ENCODE peak calls at places on chromosomes 12 and 14, in five cellular contexts. X, P, E, F and N are unnamed samples.

GRCh38 chr14:105847400-105847799 is 321.0 kb downstream of the TMEM121 start:
- DNase-seq in X (no peak), P (no peak), E (no peak), F (no peak), N (no peak)

GRCh38 chr12:80792861-80793260 is 76.1 kb downstream of the MYF5 start:
- DNase-seq in X (peak; percentile 56), P (no peak), E (no peak), F (no peak), N (no peak)

GRCh38 chr14:59208224-59208814 is 19.9 kb downstream of the DAAM1 start:
- DNase-seq in X (peak; percentile 69), P (no peak), E (no peak), F (peak; percentile 66), N (no peak)

GRCh38 chr14:104392001-104392395 is 187.6 kb upstream of the C14orf180 start:
- DNase-seq in X (no peak), P (peak; percentile 25), E (no peak), F (no peak), N (no peak)

GRCh38 chr14:80426686-80427085 is 215.4 kb upstream of the DIO2 start:
- DNase-seq in X (peak; percentile 52), P (no peak), E (no peak), F (peak; percentile 14), N (no peak)

GRCh38 chr12:101616027-101616494 is 21.3 kb downstream of the MYBPC1 start:
- DNase-seq in X (no peak), P (no peak), E (no peak), F (no peak), N (no peak)

GRCh38 chr12:51383281-51383905 is 7.8 kb downstream of the GALNT6 start:
- DNase-seq in X (no peak), P (no peak), E (no peak), F (no peak), N (no peak)

GRCh38 chr12:56216461-56216860 is 5.3 kb downstream of the RNF41 start:
- DNase-seq in X (no peak), P (no peak), E (no peak), F (no peak), N (no peak)

GRCh38 chr12:51028126-51028810 is 2.1 kb upstream of the SLC11A2 start:
- DNase-seq in X (peak; percentile 33), P (peak; percentile 72), E (peak; percentile 38), F (peak; percentile 59), N (peak; percentile 21)

GRCh38 chr14:53850714-53851296 is 105.8 kb downstream of the BMP4 start:
- DNase-seq in X (peak; percentile 39), P (no peak), E (no peak), F (peak; percentile 67), N (no peak)

GRCh38 chr14:50955373-50956043 is 11.2 kb upstream of the PYGL start:
- DNase-seq in X (peak; percentile 96), P (peak; percentile 85), E (no peak), F (peak; percentile 96), N (no peak)

GRCh38 chr12:12901158-12901791 is 9.9 kb downstream of the GPRC5A start:
- DNase-seq in X (peak; percentile 94), P (no peak), E (no peak), F (peak; percentile 98), N (no peak)

GRCh38 chr12:108858399-108859074 is 1.2 kb upstream of the SSH1 start:
- DNase-seq in X (no peak), P (no peak), E (no peak), F (no peak), N (no peak)

GRCh38 chr12:131796754-131797587 is 31.2 kb upstream of the MMP17 start:
- DNase-seq in X (no peak), P (peak; percentile 80), E (no peak), F (no peak), N (no peak)

GRCh38 chr12:7079826-7080125 is 12.5 kb downstream of the C1R start:
- DNase-seq in X (peak; percentile 76), P (no peak), E (no peak), F (peak; percentile 82), N (no peak)
- H3K9ac ChIP-seq in X (no peak overlapping the region), P (no peak overlapping the region), E (no peak overlapping the region), F (peak overlapping the region; percentile 72), N (no peak overlapping the region)

GRCh38 chr12:32290411-32290810 is 108.9 kb upstream of the FGD4 start:
- DNase-seq in X (peak; percentile 56), P (no peak), E (no peak), F (no peak), N (no peak)
- H4K8ac ChIP-seq in X (no peak overlapping the region), P (no peak overlapping the region), E (no peak overlapping the region), F (no peak overlapping the region), N (no peak overlapping the region)

DNA sequence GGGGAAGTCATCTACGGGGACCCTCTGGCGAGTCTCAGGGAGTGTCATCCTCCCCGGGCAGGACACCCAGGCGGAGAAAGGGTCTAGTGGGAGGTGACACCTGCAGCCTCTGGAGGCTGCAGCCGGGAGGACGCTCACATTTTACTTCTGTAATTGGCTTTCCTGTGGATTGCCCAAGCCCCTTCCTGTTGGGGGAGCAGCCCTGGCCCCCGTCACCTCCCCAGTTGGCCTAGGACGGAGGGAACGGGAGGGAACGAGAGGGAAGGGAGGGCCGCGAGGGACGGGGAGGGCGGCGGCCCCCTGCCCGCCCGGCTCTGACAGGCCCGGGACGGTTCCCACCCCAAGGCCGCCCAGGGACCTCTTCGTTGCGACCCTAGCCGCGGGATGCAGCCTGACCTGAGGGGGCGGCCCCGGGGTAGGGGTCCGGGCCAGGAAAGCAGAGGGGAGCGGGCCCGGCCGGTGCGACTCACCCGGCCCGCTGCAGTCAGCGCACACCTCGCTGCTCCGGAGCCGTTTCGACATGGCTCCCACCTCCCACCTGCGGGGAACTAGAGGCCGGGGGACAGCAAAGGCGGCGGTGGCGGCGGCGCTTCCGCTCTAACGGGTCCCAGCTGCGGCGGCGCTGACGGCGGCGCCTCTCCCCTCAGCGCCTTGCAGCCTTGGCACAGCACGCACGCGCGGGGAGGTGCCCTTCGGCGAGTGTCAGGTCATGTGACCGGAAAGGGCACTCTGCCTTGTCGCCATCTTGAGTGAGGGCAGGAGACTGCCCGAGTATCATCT is at the start of gene GIT2:
- DNase-seq in X (peak; percentile 90), P (peak; percentile 97), E (peak; percentile 71), F (peak; percentile 89), N (peak; percentile 72)
- H3K14ac ChIP-seq in X (peak within 1 kb of the TSS; percentile 95), P (no peak within 1 kb of the TSS), E (no peak within 1 kb of the TSS), F (peak within 1 kb of the TSS; percentile 99), N (peak within 1 kb of the TSS; percentile 95)

GRCh38 chr12:54405106-54405505 is 14.0 kb downstream of the ITGA5 start:
- DNase-seq in X (no peak), P (no peak), E (no peak), F (no peak), N (no peak)
- H3K9ac ChIP-seq in X (no peak overlapping the region), P (no peak overlapping the region), E (no peak overlapping the region), F (peak overlapping the region; percentile 44), N (no peak overlapping the region)

GRCh38 chr14:68300608-68301007 is 481.0 kb downstream of the RAD51B start:
- DNase-seq in X (no peak), P (no peak), E (no peak), F (no peak), N (no peak)

GRCh38 chr14:68297011-68297410 is 477.4 kb downstream of the RAD51B start:
- DNase-seq in X (no peak), P (no peak), E (no peak), F (no peak), N (no peak)

GRCh38 chr14:68293404-68293803 is 473.8 kb downstream of the RAD51B start:
- DNase-seq in X (no peak), P (no peak), E (no peak), F (no peak), N (no peak)

GRCh38 chr14:68295316-68295816 is 475.8 kb downstream of the RAD51B start:
- DNase-seq in X (no peak), P (peak; percentile 33), E (no peak), F (peak; percentile 24), N (no peak)

DNA sequence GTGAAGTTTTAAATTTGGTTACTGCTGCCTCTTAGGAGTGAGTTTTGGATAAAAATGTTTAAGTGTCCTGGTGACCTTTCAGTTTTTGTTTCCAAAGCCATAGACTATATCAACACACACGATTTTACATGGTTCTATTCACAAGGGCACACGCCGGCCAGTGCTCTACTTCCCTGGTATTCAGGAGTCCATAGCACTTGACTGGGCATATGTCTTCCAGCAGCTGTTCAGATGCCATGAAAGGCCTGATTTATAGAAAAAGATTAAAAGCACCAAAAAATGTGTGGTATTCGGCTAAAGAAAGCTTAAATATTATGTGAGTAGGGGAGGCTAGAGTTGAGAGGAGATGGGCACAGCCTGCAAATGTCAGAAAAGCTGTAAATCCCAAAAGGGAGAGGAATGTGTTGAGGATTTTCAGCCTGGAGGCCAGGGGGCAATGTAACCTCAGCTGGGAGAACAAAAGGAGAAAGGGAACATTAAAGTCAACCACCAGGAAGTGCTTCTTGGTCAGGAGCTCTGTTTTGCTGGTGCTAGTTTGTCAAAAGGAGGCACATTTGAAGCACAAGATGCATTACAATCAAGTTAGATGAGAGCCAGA is 478.4 kb downstream of the RAD51B start:
- DNase-seq in X (peak; percentile 38), P (peak; percentile 52), E (peak; percentile 31), F (peak; percentile 25), N (no peak)
- H4K8ac ChIP-seq in X (no peak overlapping the region), P (no peak overlapping the region), E (no peak overlapping the region), F (no peak overlapping the region), N (no peak overlapping the region)

DNA sequence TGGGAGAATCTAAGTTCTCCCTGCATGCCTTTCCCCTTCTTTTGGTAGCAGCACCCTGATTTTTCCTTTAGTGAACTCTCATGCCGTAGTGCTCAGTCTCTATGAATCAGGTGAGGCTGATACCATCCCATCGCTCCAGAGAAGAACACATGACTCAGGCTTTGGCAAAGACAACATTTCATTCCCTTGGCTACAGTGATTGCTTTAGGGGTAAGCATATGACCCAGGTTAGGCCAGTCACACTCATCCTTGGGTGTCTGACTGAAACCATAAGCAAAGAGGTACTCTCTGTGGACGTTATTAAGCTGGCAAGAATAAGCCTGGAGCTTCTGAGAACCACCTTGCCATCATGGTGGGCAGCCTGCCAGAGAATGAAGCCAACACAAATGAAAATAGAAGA is 141.8 kb downstream of the MYRFL start:
- DNase-seq in X (peak; percentile 6), P (no peak), E (no peak), F (no peak), N (no peak)
- H3K14ac ChIP-seq in X (no peak overlapping the region), P (no peak overlapping the region), E (no peak overlapping the region), F (no peak overlapping the region), N (no peak overlapping the region)

GRCh38 chr12:6696690-6697583 is 3.7 kb downstream of the PIANP start:
- DNase-seq in X (no peak), P (no peak), E (no peak), F (no peak), N (no peak)
- H3K9ac ChIP-seq in X (no peak overlapping the region), P (no peak overlapping the region), E (no peak overlapping the region), F (no peak overlapping the region), N (no peak overlapping the region)